ENCODE peak calls at places on chromosomes 16 and 17, in four cellular contexts. M, L, F and C are unnamed samples.
A peak's percentile ranks its signal among the peaks of the same experiment; 100 is the strongest.

GRCh38 chr17:81084691-81085419 is 49.9 kb downstream of the BAIAP2 start:
- DNase-seq in M (no peak), L (no peak), F (no peak), C (no peak)

GRCh38 chr16:14497245-14498082 is 132.6 kb downstream of the PARN start:
- DNase-seq in M (no peak), L (no peak), F (no peak), C (no peak)

GRCh38 chr16:7352114-7352513 is 19.5 kb downstream of the RBFOX1 start:
- DNase-seq in M (no peak), L (no peak), F (no peak), C (no peak)

GRCh38 chr16:87391324-87391949 is 699 bp upstream of the MAP1LC3B start:
- DNase-seq in M (no peak), L (peak; percentile 61), F (no peak), C (peak; percentile 86)

GRCh38 chr17:13114601-13115024 is 96.8 kb upstream of the ELAC2 start:
- DNase-seq in M (no peak), L (no peak), F (no peak), C (no peak)

GRCh38 chr17:64423881-64424280 is 25.0 kb upstream of the MILR1 start:
- DNase-seq in M (no peak), L (no peak), F (no peak), C (no peak)

GRCh38 chr17:57387575-57387974 is 131.3 kb downstream of the MSI2 start:
- DNase-seq in M (no peak), L (no peak), F (no peak), C (no peak)

GRCh38 chr16:84759061-84759460 is 59.3 kb downstream of the USP10 start:
- DNase-seq in M (no peak), L (no peak), F (no peak), C (peak; percentile 9)

GRCh38 chr17:44546711-44547606 is 10.3 kb upstream of the FZD2 start:
- DNase-seq in M (no peak), L (no peak), F (no peak), C (no peak)

GRCh38 chr17:62792122-62792800 is 15.9 kb downstream of the MARCHF10 start:
- DNase-seq in M (no peak), L (no peak), F (peak; percentile 99), C (no peak)

GRCh38 chr17:83160443-83161297 is 81.3 kb downstream of the METRNL start:
- DNase-seq in M (no peak), L (peak; percentile 41), F (no peak), C (no peak)

GRCh38 chr17:74211141-74211928 is 2.0 kb upstream of the TTYH2 start:
- DNase-seq in M (no peak), L (no peak), F (no peak), C (no peak)

GRCh38 chr16:85281181-85281580 is 168.9 kb upstream of the CIBAR2 start:
- DNase-seq in M (no peak), L (no peak), F (no peak), C (no peak)

GRCh38 chr17:65514541-65514940 is 46.9 kb downstream of the AXIN2 start:
- DNase-seq in M (no peak), L (no peak), F (no peak), C (peak; percentile 61)

GRCh38 chr17:82375359-82376041 is 3.9 kb downstream of the UTS2R start:
- DNase-seq in M (peak; percentile 21), L (no peak), F (no peak), C (no peak)

GRCh38 chr17:65290616-65291015 is 153.4 kb downstream of the RGS9 start:
- DNase-seq in M (no peak), L (no peak), F (no peak), C (no peak)

GRCh38 chr16:88706965-88707871 is 915 bp downstream of the CTU2 start:
- DNase-seq in M (no peak), L (no peak), F (no peak), C (no peak)

GRCh38 chr16:51150894-51151320 is at the start of gene SALL1:
- DNase-seq in M (no peak), L (no peak), F (no peak), C (no peak)

GRCh38 chr16:89288966-89289365 is 71.5 kb downstream of the ZNF778 start:
- DNase-seq in M (no peak), L (no peak), F (no peak), C (no peak)

GRCh38 chr17:51612692-51613091 is 352.3 kb downstream of the UTP18 start:
- DNase-seq in M (no peak), L (no peak), F (no peak), C (no peak)

GRCh38 chr17:21242780-21243515 is 10.3 kb downstream of the NATD1 start:
- DNase-seq in M (no peak), L (no peak), F (no peak), C (no peak)

GRCh38 chr17:1005361-1005946 is 8.5 kb downstream of the TIMM22 start:
- DNase-seq in M (no peak), L (peak; percentile 75), F (no peak), C (no peak)

GRCh38 chr16:8907096-8907495 is 24.9 kb downstream of the LITAFD start:
- DNase-seq in M (no peak), L (no peak), F (no peak), C (no peak)

GRCh38 chr16:4947722-4948503 is 10.2 kb upstream of the SEC14L5 start:
- DNase-seq in M (no peak), L (no peak), F (no peak), C (no peak)

GRCh38 chr17:75146597-75146996 is 7.7 kb downstream of the JPT1 start:
- DNase-seq in M (no peak), L (no peak), F (no peak), C (no peak)

GRCh38 chr16:85557083-85557975 is 55.8 kb upstream of the GSE1 start:
- DNase-seq in M (no peak), L (no peak), F (no peak), C (no peak)

GRCh38 chr17:12983986-12984932 is 33.6 kb downstream of the ELAC2 start:
- DNase-seq in M (no peak), L (no peak), F (peak; percentile 91), C (peak; percentile 19)

GRCh38 chr16:70337814-70338213 is 8.9 kb upstream of the DDX19A start:
- DNase-seq in M (no peak), L (no peak), F (no peak), C (no peak)

GRCh38 chr17:45834471-45835396 is 9.9 kb upstream of the SPPL2C start:
- DNase-seq in M (no peak), L (no peak), F (no peak), C (no peak)

GRCh38 chr16:86549076-86549892 is 5.8 kb downstream of the MTHFSD start:
- DNase-seq in M (peak; percentile 12), L (no peak), F (no peak), C (no peak)

GRCh38 chr17:44167181-44167861 is 3.2 kb upstream of the ASB16 start:
- DNase-seq in M (no peak), L (no peak), F (no peak), C (no peak)

GRCh38 chr17:29073520-29073919 is 30.6 kb downstream of the PIPOX start:
- DNase-seq in M (peak; percentile 14), L (no peak), F (no peak), C (no peak)

GRCh38 chr17:44130693-44131349 is 7.4 kb upstream of the HDAC5 start:
- DNase-seq in M (no peak), L (no peak), F (no peak), C (no peak)

GRCh38 chr17:11598274-11599221 is at the start of gene DNAH9:
- DNase-seq in M (no peak), L (peak; percentile 96), F (peak; percentile 4), C (peak; percentile 63)

GRCh38 chr16:88596477-88596876 is 26.3 kb downstream of the ZC3H18 start:
- DNase-seq in M (no peak), L (no peak), F (no peak), C (no peak)

GRCh38 chr16:75942901-75943300 is 216.6 kb upstream of the CPHXL start:
- DNase-seq in M (no peak), L (no peak), F (no peak), C (no peak)

GRCh38 chr17:57751348-57751970 is 6.4 kb upstream of the CCDC182 start:
- DNase-seq in M (no peak), L (no peak), F (no peak), C (no peak)

GRCh38 chr17:13776027-13776551 is 174.4 kb upstream of the HS3ST3A1 start:
- DNase-seq in M (no peak), L (no peak), F (peak; percentile 26), C (no peak)

GRCh38 chr17:31841850-31842415 is 17.1 kb downstream of the COPRS start:
- DNase-seq in M (no peak), L (no peak), F (no peak), C (no peak)
- H3K4me3 ChIP-seq in M (peak overlapping the region; percentile 11), L (no peak overlapping the region), F (no peak overlapping the region), C (peak overlapping the region; percentile 49)

DNA sequence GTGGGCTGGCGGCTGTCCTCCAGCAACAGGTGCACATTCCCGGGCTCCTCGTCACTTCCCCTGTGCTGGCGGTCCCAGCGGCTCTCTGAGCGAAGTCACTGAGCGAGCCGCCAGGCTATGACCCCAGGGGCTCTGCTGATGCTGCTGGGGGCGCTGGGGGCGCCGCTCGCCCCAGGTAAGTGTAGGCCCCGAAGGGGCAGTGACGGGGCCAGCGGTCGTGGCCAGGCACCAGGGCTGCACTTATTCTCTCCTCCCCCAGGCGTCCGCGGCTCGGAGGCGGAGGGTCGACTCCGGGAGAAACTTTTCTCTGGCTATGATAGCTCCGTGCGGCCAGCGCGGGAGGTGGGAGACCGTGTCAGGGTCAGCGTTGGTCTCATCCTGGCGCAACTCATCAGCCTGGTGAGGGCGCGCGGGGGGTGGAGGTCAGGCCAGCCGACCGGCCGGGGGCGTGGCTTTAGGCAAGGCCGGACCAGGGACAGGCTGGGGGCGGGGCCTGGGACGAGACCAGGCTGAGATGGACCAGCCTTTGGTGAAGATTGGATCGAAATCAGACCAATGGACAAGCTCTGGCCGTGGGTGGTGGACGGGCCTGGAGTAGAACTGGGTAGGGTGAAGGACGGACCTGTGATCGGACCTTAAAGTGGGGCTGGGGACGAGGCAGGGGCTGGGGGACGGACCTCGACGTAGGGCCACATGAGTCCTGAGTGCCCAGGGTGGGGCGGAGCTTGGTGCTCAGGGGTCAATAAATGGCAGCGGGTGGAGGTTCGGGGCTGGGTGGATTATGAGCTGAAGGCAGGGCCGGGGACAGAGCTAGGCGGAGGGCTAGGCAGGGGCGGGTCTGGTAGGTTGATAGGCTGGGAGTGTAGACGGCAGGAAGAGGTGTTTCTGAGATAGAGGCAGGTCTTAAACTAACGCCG is at the start of gene CHRNB1:
- DNase-seq in M (no peak), L (no peak), F (no peak), C (peak; percentile 84)
- H3K4me3 ChIP-seq in M (no peak within 1 kb of the TSS), L (peak within 1 kb of the TSS; percentile 54), F (peak within 1 kb of the TSS; percentile 48), C (peak within 1 kb of the TSS; percentile 62)

GRCh38 chr16:78788276-78788675 is 688.8 kb downstream of the WWOX start:
- DNase-seq in M (no peak), L (no peak), F (no peak), C (no peak)
- H3K4me3 ChIP-seq in M (no peak overlapping the region), L (no peak overlapping the region), F (no peak overlapping the region), C (no peak overlapping the region)

GRCh38 chr17:77958716-77959215 is 263 bp downstream of the TNRC6C start:
- DNase-seq in M (no peak), L (no peak), F (no peak), C (no peak)
- H3K4me3 ChIP-seq in M (no peak overlapping the region), L (peak overlapping the region; percentile 74), F (peak overlapping the region; percentile 65), C (peak overlapping the region; percentile 54)

DNA sequence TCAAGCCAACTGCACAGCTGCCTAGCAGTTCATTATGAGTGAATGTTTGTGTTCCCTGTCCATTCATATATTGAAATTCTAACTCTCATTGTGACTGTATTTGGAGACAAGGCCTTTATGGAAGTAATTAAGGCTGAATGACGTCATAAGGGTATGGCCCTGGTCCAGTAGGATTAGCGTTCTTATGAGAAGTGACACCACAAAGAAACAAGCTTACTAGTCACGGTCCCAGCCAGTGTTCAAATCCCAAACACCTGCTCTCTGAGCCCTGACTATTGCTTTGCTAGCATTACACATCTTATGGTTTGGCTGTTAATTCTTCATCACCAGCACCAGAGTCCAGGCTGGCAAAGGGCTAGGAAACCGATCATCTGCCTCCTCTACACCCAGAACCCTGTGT is 2.2 kb downstream of the ZNF668 start:
- DNase-seq in M (no peak), L (no peak), F (peak; percentile 79), C (no peak)
- H3K4me3 ChIP-seq in M (peak overlapping the region; percentile 100), L (peak overlapping the region; percentile 97), F (peak overlapping the region; percentile 96), C (no peak overlapping the region)